ENCODE peak calls at places on chromosomes 6 and 20, in ten cellular contexts. A is CD8-positive, alpha-beta memory T cell; I is CD8-positive, alpha-beta T cell; P is A549; L is naive thymus-derived CD4-positive, alpha-beta T cell; H is tibial nerve; E is lung; R is WERI-Rb-1; T is pancreas; D is aorta. K is an unnamed sample.

GRCh38 chr6:70724524-70724923 is 56.8 kb downstream of the SMAP1 start:
- DNase-seq in L (no peak), H (no peak), I (no peak), A (no peak), T (no peak), D (no peak), E (no peak), P (no peak), R (no peak), K (no peak)

GRCh38 chr6:106534564-106534982 is 94.7 kb downstream of the RTN4IP1 start:
- DNase-seq in I (no peak), D (no peak), P (no peak), L (no peak), E (no peak), A (no peak), H (no peak), T (no peak), R (no peak), K (no peak)

GRCh38 chr6:139699335-139699734 is 324.9 kb upstream of the CITED2 start:
- DNase-seq in T (no peak), L (no peak), P (no peak), D (no peak), A (no peak), I (no peak), E (no peak), R (no peak), H (peak; percentile 65), K (no peak)

GRCh38 chr20:366719-367485 is 13.7 kb upstream of the TRIB3 start:
- DNase-seq in L (no peak), E (no peak), T (no peak), H (no peak), R (no peak), D (no peak), I (no peak), P (no peak), A (peak; percentile 7), K (no peak)

GRCh38 chr6:28489366-28490190 is 26.0 kb downstream of the GPX6 start:
- DNase-seq in L (peak; percentile 32), H (peak; percentile 18), D (no peak), A (no peak), P (peak; percentile 91), T (peak; percentile 54), E (peak; percentile 82), I (peak; percentile 58), R (no peak), K (peak; percentile 66)

GRCh38 chr6:133957780-133958242 is 4.8 kb downstream of the TBPL1 start:
- DNase-seq in L (no peak), H (no peak), D (no peak), P (no peak), T (no peak), I (no peak), A (no peak), E (no peak), R (no peak), K (no peak)

GRCh38 chr20:44736170-44737021 is 9.3 kb upstream of the KCNK15 start:
- DNase-seq in I (no peak), H (peak; percentile 68), T (no peak), L (peak; percentile 38), E (peak; percentile 66), A (no peak), R (peak; percentile 66), D (no peak), P (peak; percentile 97), K (peak; percentile 36)

GRCh38 chr20:60882776-60883303 is 369.2 kb upstream of the CDH4 start:
- DNase-seq in A (no peak), T (no peak), H (no peak), P (no peak), R (no peak), I (no peak), L (no peak), D (no peak), E (no peak), K (no peak)

GRCh38 chr6:85705220-85705619 is 62.5 kb upstream of the SYNCRIP start:
- DNase-seq in L (no peak), R (no peak), P (no peak), T (peak; percentile 39), I (no peak), E (no peak), D (no peak), A (no peak), H (no peak), K (no peak)

GRCh38 chr6:85706272-85706671 is 63.6 kb upstream of the SYNCRIP start:
- DNase-seq in P (no peak), E (no peak), H (no peak), I (no peak), D (no peak), R (no peak), T (no peak), A (no peak), L (no peak), K (no peak)

GRCh38 chr6:85703359-85703758 is 60.7 kb upstream of the SYNCRIP start:
- DNase-seq in A (no peak), L (no peak), E (no peak), I (no peak), D (no peak), P (no peak), R (no peak), T (no peak), H (no peak), K (no peak)
- H3K9me3 ChIP-seq in A (no peaks in the 10 kb centered on the region), L (no peaks in the 10 kb centered on the region), E (peaks cover 2% of the 10 kb centered on the region), I (no peaks in the 10 kb centered on the region), D (no peaks in the 10 kb centered on the region), P (no peaks in the 10 kb centered on the region), R (no peaks in the 10 kb centered on the region), T (no peaks in the 10 kb centered on the region), H (no peaks in the 10 kb centered on the region), K (no peaks in the 10 kb centered on the region)

GRCh38 chr6:15994814-15995459 is 133.9 kb upstream of the MYLIP start:
- DNase-seq in L (no peak), E (no peak), R (no peak), T (no peak), P (no peak), H (no peak), I (no peak), D (no peak), A (no peak), K (no peak)

GRCh38 chr6:15996030-15996429 is 132.9 kb upstream of the MYLIP start:
- DNase-seq in D (no peak), P (no peak), H (no peak), R (no peak), I (no peak), E (no peak), T (no peak), A (no peak), L (no peak), K (no peak)

GRCh38 chr6:15997751-15998388 is 131.0 kb upstream of the MYLIP start:
- DNase-seq in H (no peak), T (no peak), P (no peak), E (no peak), R (peak; percentile 56), I (no peak), L (no peak), D (no peak), A (no peak), K (no peak)

GRCh38 chr6:15990179-15990578 is 138.7 kb upstream of the MYLIP start:
- DNase-seq in L (no peak), E (no peak), H (no peak), D (no peak), T (no peak), A (no peak), P (no peak), I (no peak), R (no peak), K (no peak)

DNA sequence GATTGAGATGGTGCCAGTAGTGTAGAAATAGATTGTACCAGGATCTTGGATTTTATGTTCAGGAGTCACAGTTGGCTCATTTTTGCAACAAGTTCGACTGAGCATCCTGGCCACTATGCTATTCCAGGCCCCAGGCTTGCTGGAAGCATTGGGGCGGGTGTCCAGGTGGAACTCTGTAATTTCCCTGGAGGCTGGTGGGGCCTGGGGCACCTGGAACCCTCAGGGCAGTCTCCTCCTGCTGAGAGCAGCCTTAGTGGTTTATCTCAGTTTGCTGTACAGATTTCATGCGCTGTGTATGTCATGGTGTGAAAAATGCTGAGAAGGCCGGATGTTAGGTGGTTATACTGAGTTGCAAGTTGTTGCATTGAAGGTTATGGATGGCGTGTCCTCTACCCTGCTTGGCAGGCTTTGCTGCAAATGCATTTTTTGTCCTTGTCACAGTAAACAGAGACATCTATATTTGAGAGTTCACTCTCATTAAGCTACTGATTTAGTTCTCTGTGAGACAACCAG is 135.1 kb upstream of the MYLIP start:
- DNase-seq in T (no peak), L (no peak), D (no peak), P (no peak), H (no peak), E (no peak), R (no peak), I (no peak), A (peak; percentile 46), K (no peak)
- H3K27ac ChIP-seq in T (no peak overlapping the region), L (no peak overlapping the region), D (no peak overlapping the region), P (no peak overlapping the region), H (no peak overlapping the region), E (no peak overlapping the region), R (no peak overlapping the region), I (no peak overlapping the region), A (no peak overlapping the region), K (no peak overlapping the region)

GRCh38 chr20:15887387-15887786 is 685.9 kb downstream of the KIF16B start:
- DNase-seq in T (no peak), E (no peak), A (no peak), I (no peak), P (no peak), H (no peak), R (no peak), L (no peak), D (no peak), K (no peak)

GRCh38 chr20:15895126-15895525 is 678.1 kb downstream of the KIF16B start:
- DNase-seq in D (no peak), I (no peak), R (no peak), E (no peak), H (no peak), A (no peak), P (no peak), L (no peak), T (no peak), K (no peak)

GRCh38 chr20:15890358-15890982 is 682.8 kb downstream of the KIF16B start:
- DNase-seq in H (no peak), T (no peak), P (no peak), I (no peak), L (no peak), E (no peak), A (no peak), R (no peak), D (no peak), K (no peak)

GRCh38 chr20:15889073-15889923 is 684.0 kb downstream of the KIF16B start:
- DNase-seq in E (no peak), T (no peak), R (no peak), I (no peak), L (no peak), H (no peak), P (no peak), D (no peak), A (no peak), K (peak; percentile 49)

DNA sequence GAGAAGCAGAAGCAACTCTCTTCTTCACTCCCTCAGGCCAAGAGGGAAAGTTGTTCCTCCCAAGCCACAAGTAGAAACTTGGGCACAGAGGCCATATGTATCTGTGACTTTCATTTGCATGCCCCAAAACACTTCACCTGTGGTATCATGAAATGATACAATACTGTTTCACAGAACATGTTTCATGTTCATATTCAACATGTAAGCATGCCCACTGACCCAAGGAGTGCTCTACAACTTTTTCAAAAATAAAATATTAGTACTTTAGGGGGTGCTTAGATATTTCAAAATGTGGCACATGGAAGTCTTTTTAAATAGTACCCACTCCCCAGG is 683.4 kb downstream of the KIF16B start:
- DNase-seq in P (no peak), I (no peak), D (no peak), A (no peak), T (no peak), H (no peak), R (no peak), E (no peak), L (no peak), K (no peak)
- H3K9me3 ChIP-seq in P (no peaks in the 10 kb centered on the region), I (no peaks in the 10 kb centered on the region), D (no peaks in the 10 kb centered on the region), A (no peaks in the 10 kb centered on the region), T (no peaks in the 10 kb centered on the region), H (no peaks in the 10 kb centered on the region), R (peaks cover 5% of the 10 kb centered on the region), E (peaks cover 2% of the 10 kb centered on the region), L (no peaks in the 10 kb centered on the region), K (no peaks in the 10 kb centered on the region)

GRCh38 chr6:111782161-111782809 is 91.0 kb downstream of the FYN start:
- DNase-seq in P (no peak), R (no peak), D (no peak), T (no peak), I (no peak), L (no peak), H (no peak), A (no peak), E (no peak), K (no peak)
- H3K27ac ChIP-seq in P (no peak overlapping the region), R (no peak overlapping the region), D (no peak overlapping the region), T (no peak overlapping the region), I (no peak overlapping the region), L (peak overlapping the region; percentile 44), H (peak overlapping the region; percentile 41), A (no peak overlapping the region), E (peak overlapping the region; percentile 56), K (no peak overlapping the region)